ENCODE peak calls at places on chromosomes 2 and 18, in six cellular contexts. Q is GM13976, T is MM.1S, H is AG04450, M is BE2C, K is upper lobe of left lung. I is an unnamed sample.

GRCh38 chr2:234630676-234631350 is 133.9 kb upstream of the ARL4C start:
- DNase-seq in Q (no peak), T (no peak), H (no peak), M (no peak), K (no peak), I (no peak)

GRCh38 chr2:45929674-45930395 is 278.4 kb downstream of the PRKCE start:
- DNase-seq in Q (peak), T (no peak), H (no peak), M (no peak), K (no peak), I (no peak)

GRCh38 chr2:126886201-126886905 is 12.3 kb upstream of the TEX51 start:
- DNase-seq in Q (peak), T (peak), H (peak), M (no peak), K (peak), I (peak)

GRCh38 chr2:185374878-185375277 is 363.7 kb upstream of the FSIP2 start:
- DNase-seq in Q (no peak), T (no peak), H (no peak), M (no peak), K (no peak), I (no peak)

GRCh38 chr2:134402385-134402784 is 148.5 kb downstream of the MGAT5 start:
- DNase-seq in Q (no peak), T (no peak), H (no peak), M (no peak), K (no peak), I (no peak)

GRCh38 chr18:48534364-48534763 is 4.5 kb upstream of the CTIF start:
- DNase-seq in Q (no peak), T (no peak), H (no peak), M (no peak), K (no peak), I (no peak)

GRCh38 chr18:58129019-58129374 is 85.0 kb downstream of the NEDD4L start:
- DNase-seq in Q (no peak), T (no peak), H (no peak), M (no peak), K (no peak), I (no peak)

GRCh38 chr2:127347734-127348392 is 39.9 kb downstream of the MAP3K2 start:
- DNase-seq in Q (peak), T (no peak), H (no peak), M (no peak), K (no peak), I (no peak)

GRCh38 chr18:34694611-34695165 is 15.4 kb upstream of the DTNA start:
- DNase-seq in Q (no peak), T (no peak), H (no peak), M (no peak), K (no peak), I (no peak)

GRCh38 chr2:238820197-238820596 is 27.7 kb upstream of the TWIST2 start:
- DNase-seq in Q (no peak), T (no peak), H (no peak), M (no peak), K (no peak), I (no peak)

GRCh38 chr18:77733292-77733903 is 483.8 kb downstream of the GALR1 start:
- DNase-seq in Q (no peak), T (no peak), H (no peak), M (no peak), K (no peak), I (no peak)

GRCh38 chr2:240425236-240425615 is 10.2 kb upstream of the GPC1 start:
- DNase-seq in Q (no peak), T (peak), H (no peak), M (no peak), K (peak), I (no peak)

GRCh38 chr2:241865957-241866858 is 3.3 kb upstream of the RTP5 start:
- DNase-seq in Q (no peak), T (no peak), H (no peak), M (peak), K (no peak), I (no peak)

GRCh38 chr2:201118957-201119848 is 3.2 kb downstream of the CFLAR start:
- DNase-seq in Q (no peak), T (peak), H (peak), M (no peak), K (no peak), I (no peak)

GRCh38 chr2:705971-706511 is 28.8 kb upstream of the TMEM18 start:
- DNase-seq in Q (peak), T (no peak), H (no peak), M (no peak), K (no peak), I (no peak)

GRCh38 chr18:51345848-51346391 is 148.4 kb upstream of the MEX3C start:
- DNase-seq in Q (no peak), T (no peak), H (no peak), M (no peak), K (no peak), I (no peak)

GRCh38 chr2:61426267-61426897 is 44.5 kb downstream of the USP34 start:
- DNase-seq in Q (peak), T (peak), H (no peak), M (peak), K (peak), I (no peak)

GRCh38 chr2:227661019-227661726 is 5.4 kb upstream of the SCYGR5 start:
- DNase-seq in Q (no peak), T (no peak), H (no peak), M (no peak), K (no peak), I (no peak)

GRCh38 chr2:241728627-241729026 is 5.8 kb upstream of the D2HGDH start:
- DNase-seq in Q (no peak), T (no peak), H (no peak), M (no peak), K (no peak), I (no peak)

GRCh38 chr2:111049792-111050640 is 70.7 kb upstream of the BCL2L11 start:
- DNase-seq in Q (peak), T (peak), H (no peak), M (no peak), K (no peak), I (no peak)

GRCh38 chr2:129757915-129758421 is 221.5 kb upstream of the RAB6C start:
- DNase-seq in Q (no peak), T (peak), H (no peak), M (no peak), K (no peak), I (no peak)

GRCh38 chr2:10157293-10157692 is 34.8 kb downstream of the RRM2 start:
- DNase-seq in Q (no peak), T (no peak), H (no peak), M (no peak), K (no peak), I (no peak)

GRCh38 chr2:62339837-62340236 is 143.9 kb downstream of the B3GNT2 start:
- DNase-seq in Q (no peak), T (no peak), H (no peak), M (no peak), K (no peak), I (no peak)

GRCh38 chr2:46449712-46450111 is 29.7 kb upstream of the TMEM247 start:
- DNase-seq in Q (no peak), T (no peak), H (no peak), M (no peak), K (no peak), I (no peak)

GRCh38 chr2:46001741-46002506 is 295.3 kb upstream of the EPAS1 start:
- DNase-seq in Q (no peak), T (no peak), H (peak), M (no peak), K (no peak), I (no peak)

GRCh38 chr2:1605102-1605501 is 139.2 kb downstream of the PXDN start:
- DNase-seq in Q (no peak), T (no peak), H (no peak), M (peak), K (peak), I (no peak)

GRCh38 chr18:76410660-76411417 is 84.2 kb downstream of the ZNF516 start:
- DNase-seq in Q (peak), T (no peak), H (no peak), M (no peak), K (no peak), I (no peak)

GRCh38 chr2:158774663-158775062 is 20.5 kb upstream of the DAPL1 start:
- DNase-seq in Q (no peak), T (no peak), H (no peak), M (no peak), K (no peak), I (no peak)

GRCh38 chr2:201807452-201807980 is 1.2 kb downstream of the CDK15 start:
- DNase-seq in Q (no peak), T (no peak), H (no peak), M (peak), K (no peak), I (no peak)

GRCh38 chr2:177322801-177323261 is 58.3 kb upstream of the NFE2L2 start:
- DNase-seq in Q (no peak), T (no peak), H (no peak), M (no peak), K (no peak), I (no peak)

GRCh38 chr18:78986018-78986481 is 6.4 kb downstream of the SALL3 start:
- DNase-seq in Q (no peak), T (no peak), H (no peak), M (peak), K (no peak), I (no peak)

GRCh38 chr2:217271813-217272212 is 411.9 kb upstream of the TNP1 start:
- DNase-seq in Q (no peak), T (no peak), H (no peak), M (no peak), K (no peak), I (no peak)

GRCh38 chr18:66495844-66496243 is 108.0 kb downstream of the CDH19 start:
- DNase-seq in Q (peak), T (peak), H (no peak), M (peak), K (peak), I (peak)

GRCh38 chr18:56650056-56650455 is 1.1 kb upstream of the WDR7 start:
- DNase-seq in Q (no peak), T (no peak), H (no peak), M (no peak), K (no peak), I (no peak)

GRCh38 chr18:56652802-56653201 is 1.6 kb downstream of the WDR7 start:
- DNase-seq in Q (no peak), T (no peak), H (no peak), M (no peak), K (no peak), I (no peak)

GRCh38 chr18:56651771-56652092 is 573 bp downstream of the WDR7 start:
- DNase-seq in Q (no peak), T (no peak), H (no peak), M (no peak), K (no peak), I (no peak)

GRCh38 chr18:56648307-56648706 is 2.9 kb upstream of the WDR7 start:
- DNase-seq in Q (no peak), T (no peak), H (no peak), M (no peak), K (no peak), I (no peak)

GRCh38 chr18:56650944-56651770 is at the start of gene WDR7:
- DNase-seq in Q (peak), T (peak), H (peak), M (peak), K (peak), I (peak)
- TF ChIP-seq CTCF in Q (no peak), T (no peak), H (no peak), M (no peak), K (no peak), I (no peak)

GRCh38 chr2:88188741-88189140 is 18.6 kb downstream of the THNSL2 start:
- DNase-seq in Q (no peak), T (no peak), H (no peak), M (no peak), K (no peak), I (no peak)

GRCh38 chr2:88192613-88193012 is 22.5 kb downstream of the THNSL2 start:
- DNase-seq in Q (no peak), T (no peak), H (no peak), M (no peak), K (no peak), I (no peak)

GRCh38 chr2:88190808-88191721 is 20.9 kb downstream of the THNSL2 start:
- DNase-seq in Q (peak), T (peak), H (no peak), M (peak), K (no peak), I (no peak)

GRCh38 chr2:88195247-88195646 is 25.1 kb downstream of the THNSL2 start:
- DNase-seq in Q (no peak), T (no peak), H (no peak), M (no peak), K (no peak), I (no peak)

GRCh38 chr2:88191722-88192042 is 21.5 kb downstream of the THNSL2 start:
- DNase-seq in Q (no peak), T (no peak), H (no peak), M (no peak), K (no peak), I (no peak)
- TF ChIP-seq CTCF in Q (no peak), T (no peak), H (no peak), M (no peak), K (no peak), I (no peak)

GRCh38 chr2:96148410-96149217 is 3.4 kb upstream of the DUSP2 start:
- DNase-seq in Q (peak), T (no peak), H (peak), M (peak), K (peak), I (peak)
- TF ChIP-seq CTCF in Q (no peak), T (no peak), H (no peak), M (no peak), K (no peak), I (no peak)

DNA sequence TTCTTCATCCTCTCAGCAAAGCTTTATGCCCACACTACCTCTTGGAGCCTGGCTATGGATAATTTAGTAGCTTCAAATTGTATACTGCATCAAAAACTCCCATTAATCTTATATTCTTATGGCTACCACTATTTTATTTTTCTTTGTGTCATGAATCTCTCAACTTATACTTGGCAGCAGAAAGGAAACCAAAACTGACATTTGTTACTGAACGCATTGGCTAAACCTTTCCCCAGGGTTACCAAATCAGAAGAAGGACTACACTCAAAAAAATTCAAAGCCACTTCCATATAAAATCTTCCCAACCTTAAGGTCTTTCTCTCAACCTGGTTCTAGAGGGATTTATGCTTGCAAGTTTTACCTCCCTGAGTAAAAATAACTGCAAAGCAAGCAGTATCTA is 97.0 kb upstream of the REG3G start:
- DNase-seq in Q (no peak), T (peak), H (no peak), M (no peak), K (no peak), I (no peak)
- TF ChIP-seq CTCF in Q (no peak), T (no peak), H (no peak), M (no peak), K (no peak), I (no peak)

GRCh38 chr2:109062558-109063325 is 66.3 kb upstream of the SH3RF3 start:
- DNase-seq in Q (no peak), T (no peak), H (no peak), M (no peak), K (no peak), I (no peak)
- TF ChIP-seq CTCF in Q (no peak), T (no peak), H (no peak), M (no peak), K (no peak), I (no peak)

DNA sequence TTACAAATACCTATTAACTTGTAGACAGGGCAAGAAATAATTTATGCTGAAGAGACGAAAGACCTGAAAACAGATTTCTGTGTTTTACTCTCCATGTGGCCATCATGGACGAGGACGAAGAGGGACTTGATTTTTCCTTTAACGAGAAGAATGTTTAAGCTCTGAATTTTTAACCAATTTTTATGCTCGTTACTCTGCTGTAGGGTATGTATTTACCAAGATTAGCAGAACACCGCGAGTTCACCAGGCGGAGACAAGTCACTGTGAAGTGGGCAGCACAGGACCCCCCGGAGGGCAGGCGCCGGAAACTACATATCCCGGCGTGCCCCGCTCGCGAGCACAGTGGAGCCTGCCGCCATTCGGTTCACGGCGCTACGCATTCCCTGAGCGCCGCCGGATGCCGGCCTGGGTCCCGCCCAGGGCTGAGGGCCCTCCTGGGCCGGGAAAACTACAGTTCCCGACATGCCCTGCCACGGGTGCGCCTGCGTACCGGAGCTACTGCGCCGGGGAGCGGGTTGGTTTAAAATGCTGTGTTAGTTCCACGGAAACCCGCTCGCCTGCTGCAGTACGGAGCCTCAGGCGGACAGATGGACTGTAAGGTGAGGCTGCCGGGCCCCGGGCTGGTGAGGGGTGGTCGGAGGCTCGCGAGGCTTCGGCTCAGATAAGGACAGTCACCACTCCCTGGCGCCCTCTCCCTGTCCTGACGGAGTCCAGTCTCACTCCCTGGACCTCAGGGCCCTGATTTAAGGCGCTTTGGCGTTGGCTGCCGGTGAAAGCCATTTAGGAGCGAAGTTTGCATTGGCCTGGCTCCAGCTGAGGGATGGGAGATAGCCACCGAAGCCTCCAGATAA is at the start of gene CCDC150:
- DNase-seq in Q (peak), T (peak), H (peak), M (peak), K (peak), I (peak)
- TF ChIP-seq CTCF in Q (no peak), T (no peak), H (peak), M (peak), K (peak), I (no peak)

DNA sequence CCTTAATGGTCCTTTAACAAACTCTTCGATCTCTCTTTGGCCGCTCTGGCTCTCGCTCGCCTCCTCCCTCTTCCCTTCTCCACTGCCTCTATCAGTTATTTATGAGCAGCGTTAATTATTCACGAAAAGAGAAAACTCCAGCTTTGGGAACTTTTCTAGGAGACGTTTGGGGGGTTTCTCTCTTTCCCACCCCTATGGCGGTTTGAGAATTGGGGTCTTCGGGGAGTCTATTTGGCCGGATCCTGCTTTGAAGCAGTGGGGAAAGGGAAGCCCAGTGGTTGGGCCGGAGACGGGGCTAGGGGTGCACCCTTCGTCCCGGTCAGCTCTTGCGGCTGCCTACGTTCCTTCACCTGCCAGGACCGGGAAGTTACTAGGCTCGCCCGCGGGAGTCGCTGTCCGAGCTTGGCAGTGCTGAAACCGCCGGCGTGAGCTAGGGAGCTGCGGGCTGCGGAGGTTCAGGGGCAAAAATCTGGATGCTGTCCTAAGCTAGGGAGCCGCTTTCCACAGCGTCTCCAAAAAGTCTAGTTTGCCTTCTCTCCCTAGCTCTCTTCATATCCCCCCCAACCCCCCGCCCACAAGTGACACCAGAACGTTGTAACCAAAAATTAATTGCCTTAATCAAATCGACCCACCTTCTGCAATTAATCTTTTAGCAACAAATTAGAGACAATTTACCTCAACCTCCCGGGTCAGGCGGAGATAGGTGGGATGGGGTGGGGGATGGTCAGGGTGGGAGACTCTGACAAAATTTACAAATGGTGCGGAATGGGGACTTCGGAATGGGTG is 8.9 kb upstream of the SKOR2 start:
- DNase-seq in Q (no peak), T (no peak), H (no peak), M (no peak), K (peak), I (peak)
- TF ChIP-seq CTCF in Q (no peak), T (no peak), H (no peak), M (peak), K (no peak), I (no peak)

GRCh38 chr2:27954771-27955384 is 64.3 kb downstream of the BABAM2 start:
- DNase-seq in Q (no peak), T (peak), H (peak), M (peak), K (peak), I (no peak)
- TF ChIP-seq CTCF in Q (no peak), T (peak), H (peak), M (peak), K (peak), I (no peak)

GRCh38 chr18:29647700-29648099 is 1394.8 kb downstream of the DSC3 start:
- DNase-seq in Q (no peak), T (no peak), H (no peak), M (no peak), K (no peak), I (no peak)
- TF ChIP-seq CTCF in Q (no peak), T (no peak), H (no peak), M (no peak), K (no peak), I (no peak)

GRCh38 chr2:233129351-233129978 is 69.3 kb downstream of the INPP5D start:
- DNase-seq in Q (no peak), T (no peak), H (no peak), M (no peak), K (no peak), I (no peak)
- TF ChIP-seq CTCF in Q (no peak), T (no peak), H (no peak), M (peak), K (no peak), I (no peak)